ENCODE peak calls at places on chromosomes 5 and 9, in five cellular contexts. H is neural crest cell, K is hippocampal formation, G is NCI-H1694 treated with DMSO at 0.1 percent for 48 hours, D is MM.1S. O is an unnamed sample.

GRCh38 chr9:132381966-132382541 is 24.6 kb downstream of the TTF1 start:
- DNase-seq in H (no peak), K (peak), G (no peak), D (peak), O (no peak)

GRCh38 chr5:99030871-99031440 is 102.1 kb upstream of the CHD1 start:
- DNase-seq in H (no peak), K (no peak), G (no peak), D (no peak), O (no peak)

GRCh38 chr5:131814990-131815389 is 18.2 kb upstream of the FNIP1 start:
- DNase-seq in H (no peak), K (no peak), G (no peak), D (no peak), O (no peak)

GRCh38 chr9:16964228-16964627 is 93.8 kb upstream of the BNC2 start:
- DNase-seq in H (no peak), K (no peak), G (no peak), D (no peak), O (no peak)

GRCh38 chr5:80569961-80570786 is at the start of gene ANKRD34B:
- DNase-seq in H (peak), K (no peak), G (peak), D (peak), O (no peak)

GRCh38 chr5:153678617-153679329 is 188.3 kb downstream of the GRIA1 start:
- DNase-seq in H (no peak), K (no peak), G (no peak), D (no peak), O (no peak)

GRCh38 chr9:29799227-29799626 is 2225.9 kb upstream of the C9orf72 start:
- DNase-seq in H (no peak), K (no peak), G (no peak), D (no peak), O (peak)

GRCh38 chr5:107067391-107067790 is 603.3 kb downstream of the EFNA5 start:
- DNase-seq in H (peak), K (peak), G (no peak), D (no peak), O (no peak)

GRCh38 chr9:121222524-121223171 is 21.0 kb upstream of the RAB14 start:
- DNase-seq in H (no peak), K (peak), G (peak), D (peak), O (no peak)

GRCh38 chr5:2149196-2149541 is 266.4 kb upstream of the IRX4 start:
- DNase-seq in H (no peak), K (no peak), G (no peak), D (peak), O (no peak)

GRCh38 chr5:6715271-6715670 is 2.0 kb downstream of the TENT4A start:
- DNase-seq in H (no peak), K (no peak), G (no peak), D (no peak), O (no peak)

GRCh38 chr5:72951850-72952468 is 3.9 kb upstream of the FCHO2 start:
- DNase-seq in H (no peak), K (peak), G (no peak), D (no peak), O (no peak)

GRCh38 chr5:53448851-53449250 is 31.6 kb upstream of the FST start:
- DNase-seq in H (no peak), K (no peak), G (no peak), D (no peak), O (no peak)

GRCh38 chr5:36669015-36669651 is 62.7 kb downstream of the SLC1A3 start:
- DNase-seq in H (no peak), K (no peak), G (no peak), D (no peak), O (no peak)

GRCh38 chr5:175733017-175733416 is 75.1 kb downstream of the HRH2 start:
- DNase-seq in H (no peak), K (no peak), G (no peak), D (no peak), O (no peak)

GRCh38 chr9:70553718-70554673 is 139.5 kb upstream of the KLF9 start:
- DNase-seq in H (no peak), K (no peak), G (no peak), D (no peak), O (no peak)

GRCh38 chr5:68919988-68920490 is 173.8 kb upstream of the SLC30A5 start:
- DNase-seq in H (no peak), K (no peak), G (no peak), D (no peak), O (no peak)

GRCh38 chr5:10248378-10249260 is 1.1 kb downstream of the ATPSCKMT start:
- DNase-seq in H (no peak), K (no peak), G (no peak), D (no peak), O (no peak)

GRCh38 chr5:17405976-17406876 is 91.8 kb upstream of the TAF11L2 start:
- DNase-seq in H (no peak), K (no peak), G (no peak), D (no peak), O (no peak)

GRCh38 chr9:86979686-86980085 is 32.4 kb upstream of the GAS1 start:
- DNase-seq in H (no peak), K (no peak), G (no peak), D (no peak), O (no peak)

GRCh38 chr5:53063176-53063575 is 46.4 kb downstream of the MOCS2 start:
- DNase-seq in H (no peak), K (no peak), G (no peak), D (no peak), O (no peak)

GRCh38 chr9:70525553-70525952 is 111.1 kb upstream of the KLF9 start:
- DNase-seq in H (no peak), K (no peak), G (no peak), D (no peak), O (no peak)

GRCh38 chr5:132775439-132776076 is 1.5 kb downstream of the SEPTIN8 start:
- DNase-seq in H (no peak), K (no peak), G (no peak), D (no peak), O (no peak)

GRCh38 chr5:141848771-141849370 is 29.3 kb downstream of the PCDH1 start:
- DNase-seq in H (no peak), K (no peak), G (no peak), D (peak), O (no peak)

GRCh38 chr5:1436036-1436435 is 9.2 kb downstream of the SLC6A3 start:
- DNase-seq in H (no peak), K (no peak), G (no peak), D (no peak), O (no peak)

GRCh38 chr5:141155540-141156374 is 5.9 kb downstream of the PCDHB6 start:
- DNase-seq in H (no peak), K (no peak), G (no peak), D (no peak), O (no peak)

GRCh38 chr5:148697177-148697820 is 43.0 kb upstream of the HTR4 start:
- DNase-seq in H (no peak), K (peak), G (no peak), D (no peak), O (no peak)